ENCODE peak calls at places on chromosomes 16 and 17, in ten cellular contexts. D is mucosa of descending colon, W is neural progenitor cell, N is body of pancreas, R is aorta, V is right atrium auricular region, C is heart left ventricle, Z is uterus, L is NT2/D1, T is mammary epithelial cell. A is an unnamed sample. For H3K36me3, H3K4me1 and H3K9me3, the result is how much of the 10 kb centered on the place peaks cover.

GRCh38 chr17:48724241-48725004 is 1.4 kb downstream of the PRAC2 start:
- DNase-seq in R (peak), D (peak), C (peak), Z (peak), L (no peak), W (peak), V (peak), T (peak), N (peak), A (peak)

GRCh38 chr16:81956213-81956948 is 54.9 kb downstream of the SDR42E1 start:
- DNase-seq in Z (no peak), V (no peak), T (peak), W (no peak), L (no peak), C (no peak), D (no peak), R (no peak), N (no peak), A (no peak)

GRCh38 chr17:8846768-8847211 is 20.7 kb downstream of the PIK3R6 start:
- DNase-seq in V (no peak), T (peak), L (peak), R (no peak), D (no peak), C (no peak), Z (no peak), W (peak), N (peak), A (no peak)

GRCh38 chr16:75002474-75002873 is 3.6 kb downstream of the ZNRF1 start:
- DNase-seq in W (no peak), T (no peak), R (no peak), Z (no peak), V (no peak), L (no peak), C (no peak), N (no peak), D (no peak), A (no peak)

GRCh38 chr16:70706948-70707465 is 21.2 kb upstream of the MTSS2 start:
- DNase-seq in T (peak), C (no peak), W (no peak), Z (peak), L (no peak), V (no peak), N (no peak), R (no peak), D (no peak), A (no peak)

GRCh38 chr16:86566601-86566965 is at the start of gene FOXC2:
- DNase-seq in D (peak), N (peak), R (peak), C (peak), T (peak), V (peak), W (peak), L (peak), Z (peak), A (peak)

GRCh38 chr16:72182976-72183375 is 11.0 kb upstream of the PMFBP1 start:
- DNase-seq in Z (no peak), T (no peak), C (no peak), W (no peak), D (no peak), L (no peak), V (no peak), N (no peak), R (no peak), A (no peak)

GRCh38 chr16:71426069-71426879 is 15.6 kb downstream of the TLE7 start:
- DNase-seq in Z (no peak), L (peak), N (peak), T (peak), D (no peak), W (peak), V (no peak), R (peak), C (no peak), A (peak)

GRCh38 chr17:77107506-77108433 is 33.0 kb upstream of the SEC14L1 start:
- DNase-seq in L (no peak), T (no peak), N (no peak), C (no peak), W (no peak), V (no peak), R (no peak), Z (no peak), D (no peak), A (peak)

GRCh38 chr16:22314661-22315626 is 17.7 kb downstream of the POLR3E start:
- DNase-seq in D (no peak), C (no peak), Z (peak), V (no peak), N (no peak), R (no peak), T (peak), L (no peak), W (peak), A (no peak)

GRCh38 chr16:80894091-80894490 is 89.7 kb upstream of the CDYL2 start:
- DNase-seq in D (no peak), C (no peak), V (no peak), W (no peak), L (no peak), N (no peak), Z (no peak), R (no peak), T (no peak), A (no peak)

GRCh38 chr17:74759243-74759801 is 10.9 kb downstream of the NHERF1 start:
- DNase-seq in R (no peak), C (no peak), V (no peak), N (no peak), D (no peak), W (no peak), L (no peak), Z (no peak), T (no peak), A (peak)

GRCh38 chr16:9183682-9184353 is 92.4 kb downstream of the HAPSTR1 start:
- DNase-seq in C (no peak), N (no peak), W (no peak), L (no peak), Z (no peak), V (no peak), R (no peak), T (no peak), D (no peak), A (no peak)

GRCh38 chr16:528111-529011 is 849 bp downstream of the CAPN15 start:
- DNase-seq in N (peak), D (peak), L (no peak), W (peak), T (peak), C (no peak), V (peak), Z (peak), R (no peak), A (peak)

GRCh38 chr17:3890082-3890892 is 2.6 kb downstream of the CAMKK1 start:
- DNase-seq in R (peak), N (peak), W (no peak), C (no peak), V (peak), Z (peak), D (peak), T (peak), L (no peak), A (no peak)

GRCh38 chr16:31471875-31472558 is at the start of gene TGFB1I1:
- DNase-seq in V (peak), C (peak), N (no peak), L (no peak), T (peak), Z (peak), D (peak), R (peak), W (peak), A (no peak)

GRCh38 chr16:54374136-54374535 is 87.5 kb upstream of the IRX3 start:
- DNase-seq in W (no peak), T (no peak), N (no peak), V (no peak), R (no peak), D (no peak), L (no peak), C (no peak), Z (no peak), A (no peak)

GRCh38 chr17:82566129-82566995 is 46.8 kb downstream of the FOXK2 start:
- DNase-seq in W (no peak), Z (no peak), D (peak), T (no peak), N (no peak), L (no peak), R (no peak), V (no peak), C (no peak), A (no peak)

GRCh38 chr17:74923538-74924249 is 379 bp upstream of the OTOP2 start:
- DNase-seq in V (peak), C (peak), N (peak), W (peak), T (peak), L (no peak), Z (peak), D (peak), R (peak), A (peak)

GRCh38 chr17:78637643-78638042 is 60.4 kb upstream of the DNAH17 start:
- DNase-seq in C (no peak), T (no peak), R (peak), V (no peak), Z (no peak), L (no peak), N (no peak), D (no peak), W (no peak), A (no peak)

GRCh38 chr17:66365204-66365524 is 62.8 kb downstream of the PRKCA start:
- DNase-seq in L (no peak), C (no peak), N (no peak), V (no peak), T (no peak), R (no peak), Z (no peak), W (peak), D (no peak), A (no peak)

GRCh38 chr17:76191891-76192290 is 48.4 kb downstream of the RNF157 start:
- DNase-seq in R (no peak), D (no peak), W (no peak), T (no peak), N (no peak), V (no peak), C (no peak), Z (no peak), L (no peak), A (peak)

GRCh38 chr17:72126575-72127486 is 6.0 kb downstream of the SOX9 start:
- DNase-seq in Z (no peak), D (no peak), R (no peak), C (no peak), T (peak), L (no peak), W (no peak), N (peak), V (no peak), A (no peak)

GRCh38 chr16:27463741-27464662 is 62.0 kb downstream of the IL21R start:
- DNase-seq in N (no peak), C (peak), D (peak), R (peak), L (no peak), V (no peak), Z (no peak), W (no peak), T (no peak), A (no peak)

GRCh38 chr17:34341916-34342315 is 14.4 kb upstream of the CCL13 start:
- DNase-seq in V (no peak), L (no peak), T (no peak), Z (no peak), R (no peak), D (no peak), C (no peak), W (no peak), N (no peak), A (no peak)

GRCh38 chr17:8939496-8940334 is 25.8 kb downstream of the PIK3R5 start:
- DNase-seq in D (no peak), N (no peak), V (no peak), Z (no peak), C (no peak), R (no peak), W (no peak), T (no peak), L (no peak), A (no peak)

GRCh38 chr16:85046472-85046916 is 18.9 kb downstream of the KIAA0513 start:
- DNase-seq in D (no peak), L (no peak), T (no peak), C (no peak), N (peak), V (no peak), Z (no peak), W (no peak), R (no peak), A (no peak)

GRCh38 chr16:3716831-3717234 is 491 bp downstream of the TRAP1 start:
- DNase-seq in T (peak), R (no peak), V (no peak), L (no peak), N (peak), W (peak), Z (no peak), D (no peak), C (no peak), A (no peak)

GRCh38 chr17:38898291-38898679 is 27.1 kb upstream of the LASP1NB start:
- DNase-seq in R (no peak), N (no peak), C (no peak), W (no peak), D (no peak), T (no peak), L (no peak), Z (no peak), V (no peak), A (peak)
- H3K36me3 ChIP-seq in R (under half), N (under half), C (under half), W (under half), D (under half), T (under half), L (half or more), Z (under half), V (under half), A (under half)

DNA sequence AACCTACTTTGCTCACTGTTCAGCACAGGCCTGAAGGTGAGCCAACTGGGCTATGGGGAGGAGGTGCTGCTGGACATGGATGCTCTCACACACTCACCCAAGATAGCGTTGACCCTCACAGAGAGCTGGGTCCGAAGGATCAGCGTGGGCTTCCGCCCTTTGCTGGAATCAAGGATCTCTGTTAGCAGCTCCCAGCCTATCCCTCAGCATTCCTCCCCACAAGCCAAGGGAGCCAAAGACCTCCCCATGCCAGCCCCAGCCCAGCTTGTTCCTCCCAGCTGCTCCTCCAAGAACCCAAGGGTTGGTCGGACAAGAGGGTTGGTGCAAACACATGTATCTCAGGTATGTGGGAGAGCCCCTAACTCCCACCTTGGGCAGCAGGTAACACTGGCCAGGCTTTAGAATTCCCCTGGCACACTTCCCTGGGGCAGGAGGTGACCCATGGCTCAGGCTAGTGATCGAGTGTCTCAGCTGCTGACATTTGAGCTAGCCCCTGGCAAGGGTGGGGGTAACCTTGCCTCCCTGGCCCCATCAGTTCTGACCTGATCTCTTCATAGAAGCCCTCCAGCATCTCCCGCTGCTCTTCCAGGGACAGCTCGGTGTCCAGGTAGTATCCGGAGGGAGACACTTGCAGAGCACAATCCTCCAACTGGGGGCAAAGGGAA is 8.3 kb downstream of the FHOD1 start:
- DNase-seq in L (no peak), C (no peak), T (no peak), W (no peak), N (no peak), V (no peak), R (peak), D (peak), Z (no peak), A (no peak)
- H3K4me1 ChIP-seq in L (under half), C (under half), T (under half), W (under half), N (under half), V (under half), R (under half), D (under half), Z (under half), A (under half)

DNA sequence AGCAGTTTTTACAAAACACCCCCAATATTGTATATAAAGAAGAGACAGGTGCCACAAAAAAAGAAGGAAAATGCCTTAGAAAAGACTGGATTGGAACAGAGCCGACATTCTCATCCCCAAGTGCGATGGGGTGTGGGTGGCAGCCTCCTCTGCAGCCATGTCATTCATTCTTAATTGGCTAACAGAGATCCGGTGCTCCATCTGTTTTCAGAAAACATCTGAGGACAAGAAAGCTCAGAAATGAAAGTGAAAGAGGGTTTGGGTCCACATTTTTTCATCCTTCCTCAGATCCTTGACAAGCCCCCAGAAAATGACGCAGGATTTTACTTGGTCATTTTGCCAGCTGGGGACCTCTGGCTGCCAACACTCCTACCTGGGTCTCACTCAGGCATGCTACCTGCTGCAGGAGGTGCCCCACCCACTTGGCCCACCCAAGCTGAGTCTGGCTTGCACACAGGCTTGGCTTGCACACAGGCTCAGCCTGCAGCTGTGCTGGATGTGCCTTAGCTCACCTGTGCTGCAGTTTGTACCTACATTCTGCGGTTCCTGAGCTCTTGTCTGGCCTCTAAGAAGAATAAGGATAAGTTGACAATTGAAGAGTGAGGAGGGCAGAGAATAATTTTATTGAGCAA is 21.9 kb downstream of the KIF2B start:
- DNase-seq in D (no peak), N (no peak), V (no peak), R (no peak), W (no peak), Z (no peak), L (no peak), T (no peak), C (no peak), A (no peak)
- H3K9me3 ChIP-seq in D (under half), N (under half), V (under half), R (under half), W (under half), Z (under half), L (under half), T (under half), C (under half), A (under half)

GRCh38 chr16:69453936-69454335 is 29.5 kb downstream of the CYB5B start:
- DNase-seq in C (no peak), L (no peak), T (no peak), R (no peak), D (no peak), N (no peak), V (no peak), Z (no peak), W (no peak), A (no peak)
- H3K36me3 ChIP-seq in C (under half), L (under half), T (under half), R (under half), D (under half), N (under half), V (under half), Z (under half), W (under half), A (under half)

GRCh38 chr16:2121853-2122252 is 13.8 kb downstream of the PKD1 start:
- DNase-seq in W (no peak), V (no peak), D (no peak), L (no peak), R (no peak), Z (peak), C (no peak), T (peak), N (no peak), A (no peak)

DNA sequence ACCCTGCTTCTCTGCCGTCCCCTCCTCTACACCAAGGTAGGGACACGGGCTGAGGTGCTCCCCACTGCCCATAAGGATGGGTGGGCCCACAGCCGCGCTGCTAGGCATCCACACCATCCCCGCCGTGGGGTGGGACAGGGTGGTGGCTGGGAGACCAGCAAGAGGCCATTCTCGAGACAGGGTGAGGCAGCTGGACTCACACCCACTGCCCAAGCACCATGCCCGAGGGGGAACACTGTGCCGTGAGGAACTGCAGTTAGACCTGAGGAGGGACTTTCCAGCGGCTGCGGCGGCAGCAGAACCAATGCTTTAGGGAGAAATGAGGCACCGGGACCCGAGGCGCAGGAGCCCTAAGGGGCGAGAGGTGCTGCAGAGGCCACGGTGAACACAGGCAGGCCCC is 13.3 kb downstream of the PKD1 start:
- DNase-seq in D (no peak), C (no peak), R (no peak), V (no peak), T (peak), W (no peak), Z (no peak), L (no peak), N (no peak), A (no peak)
- H3K4me1 ChIP-seq in D (under half), C (half or more), R (under half), V (under half), T (half or more), W (under half), Z (under half), L (under half), N (under half), A (under half)

DNA sequence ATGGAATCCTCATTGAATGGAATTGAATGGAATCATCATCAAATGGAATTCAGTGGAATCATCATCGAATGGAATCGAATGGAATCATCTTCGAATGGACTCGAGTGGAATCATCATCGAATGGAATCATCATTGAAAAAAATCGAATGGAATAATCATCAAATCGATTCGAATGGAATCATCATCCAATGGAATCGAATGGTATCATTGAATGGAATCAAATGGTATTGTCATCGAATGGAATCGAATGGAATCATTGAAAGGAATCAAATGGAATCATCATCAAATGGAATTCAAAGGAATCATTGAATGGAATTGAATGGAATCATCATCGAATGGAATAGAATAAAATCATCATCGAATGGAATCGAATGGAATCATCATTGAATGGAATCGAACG is 619.3 kb downstream of the TP53TG3F start:
- DNase-seq in W (no peak), Z (no peak), R (no peak), D (no peak), V (no peak), L (peak), N (no peak), C (no peak), T (peak), A (no peak)
- H3K9me3 ChIP-seq in W (half or more), Z (under half), R (under half), D (half or more), V (half or more), L (under half), N (under half), C (under half), T (half or more), A (under half)

DNA sequence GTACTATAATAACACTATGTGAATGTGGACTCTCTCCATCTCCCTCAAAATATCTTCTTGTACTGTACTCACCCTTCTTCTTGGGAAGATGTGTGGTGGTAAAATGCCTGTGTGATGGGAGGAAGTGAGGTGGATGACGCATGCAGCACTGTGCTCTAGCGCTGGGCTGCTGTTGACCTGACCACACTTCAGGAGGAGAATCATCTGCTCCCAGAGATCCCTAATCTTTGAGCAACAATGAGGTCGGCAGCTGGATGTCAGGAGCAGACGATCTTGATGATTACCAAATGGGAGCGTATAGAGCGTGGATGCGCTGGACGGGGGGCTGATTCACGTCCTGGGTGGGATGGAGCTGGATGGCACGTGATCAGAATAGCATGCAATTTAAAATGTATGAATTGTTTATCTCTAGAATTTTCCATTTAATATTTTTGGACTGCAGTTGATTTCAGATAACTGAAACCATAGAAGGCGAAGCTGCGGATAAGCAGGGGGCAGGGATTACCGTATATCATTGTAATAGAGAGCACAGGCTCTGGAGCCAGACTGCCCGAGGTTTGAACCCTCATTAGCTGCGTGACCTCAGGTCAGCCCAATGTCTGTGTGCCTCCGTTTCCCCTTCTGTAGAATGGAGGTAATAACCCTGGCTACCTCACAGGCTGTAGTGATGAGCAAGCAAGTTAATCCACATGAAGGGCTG is 23.7 kb upstream of the CYLD start:
- DNase-seq in R (no peak), D (no peak), Z (no peak), W (no peak), V (no peak), T (no peak), C (no peak), N (no peak), L (no peak), A (no peak)
- H3K36me3 ChIP-seq in R (under half), D (under half), Z (under half), W (under half), V (under half), T (under half), C (under half), N (under half), L (under half), A (under half)

GRCh38 chr17:41796066-41796895 is 9.8 kb upstream of the JUP start:
- DNase-seq in N (no peak), C (no peak), R (no peak), W (no peak), L (no peak), V (no peak), D (no peak), Z (no peak), T (peak), A (no peak)
- H3K4me1 ChIP-seq in N (under half), C (under half), R (under half), W (under half), L (under half), V (under half), D (under half), Z (under half), T (under half), A (under half)

A was measured in CD4-positive, CD25-positive, alpha-beta regulatory T cell.